ENCODE peak calls at places on chromosomes 13 and 19, in eight cellular contexts. Q is H7, F is nephron progenitor cell, N is cardiac muscle cell, G is GM23248, V is IMR-90, D is hypothalamus, M is anterior cingulate cortex. O is an unnamed sample.

GRCh38 chr13:74132152-74132767 is 1.9 kb downstream of the KLF12 start:
- DNase-seq in Q (no peak), F (no peak), N (peak; percentile 20), G (peak; percentile 25), V (peak; percentile 39), D (no peak), M (no peak), O (no peak)

GRCh38 chr19:6586726-6587092 is 4.2 kb downstream of the CD70 start:
- DNase-seq in Q (no peak), F (no peak), N (no peak), G (no peak), V (no peak), D (no peak), M (no peak), O (no peak)

GRCh38 chr13:67328895-67329294 is 98.8 kb upstream of the PCDH9 start:
- DNase-seq in Q (peak; percentile 1), F (no peak), N (no peak), G (no peak), V (no peak), D (no peak), M (no peak), O (no peak)

GRCh38 chr13:46339035-46339666 is 47.9 kb downstream of the RUBCNL start:
- DNase-seq in Q (no peak), F (no peak), N (peak; percentile 70), G (peak; percentile 68), V (peak; percentile 12), D (no peak), M (no peak), O (no peak)

GRCh38 chr13:28850226-28850625 is 30.1 kb downstream of the MTUS2 start:
- DNase-seq in Q (no peak), F (no peak), N (no peak), G (no peak), V (no peak), D (no peak), M (no peak), O (no peak)

GRCh38 chr19:29532956-29533355 is 7.2 kb downstream of the VSTM2B start:
- DNase-seq in Q (no peak), F (no peak), N (no peak), G (no peak), V (no peak), D (no peak), M (no peak), O (no peak)

GRCh38 chr13:44867825-44868224 is 121.4 kb downstream of the NUFIP1 start:
- DNase-seq in Q (no peak), F (no peak), N (peak; percentile 57), G (no peak), V (no peak), D (no peak), M (no peak), O (no peak)

GRCh38 chr19:1481224-1481892 is 2.3 kb upstream of the C19orf25 start:
- DNase-seq in Q (no peak), F (no peak), N (no peak), G (no peak), V (no peak), D (no peak), M (no peak), O (no peak)

GRCh38 chr13:101080616-101081015 is 335.7 kb downstream of the NALCN start:
- DNase-seq in Q (no peak), F (no peak), N (no peak), G (no peak), V (no peak), D (no peak), M (no peak), O (no peak)

GRCh38 chr19:53868091-53868891 is 608 bp downstream of the MYADM start:
- DNase-seq in Q (peak; percentile 85), F (peak; percentile 55), N (peak; percentile 81), G (peak; percentile 86), V (peak; percentile 42), D (no peak), M (no peak), O (peak; percentile 58)

GRCh38 chr13:113981201-113981605 is 7.3 kb upstream of the C13orf46 start:
- DNase-seq in Q (no peak), F (no peak), N (no peak), G (peak; percentile 21), V (no peak), D (no peak), M (no peak), O (no peak)

O was measured in HuH-7.